ENCODE peak calls at places on chromosome 14, in five cellular contexts. X is astrocyte of the cerebellum; W is AG10803; E is LHCN-M2; Q is stimulated activated CD8-positive, alpha-beta memory T cell treated with anti-CD3 and anti-CD28 coated beads, Interleukin-4, amount 100 ng/mL, for 4 hours. B is an unnamed sample.

GRCh38 chr14:68522510-68523325 is 270.1 kb downstream of the ZFP36L1 start:
- DNase-seq in X (no peak), W (peak), E (peak), Q (no peak), B (peak)

GRCh38 chr14:79542121-79542520 is 669.2 kb downstream of the DIO2 start:
- DNase-seq in X (no peak), W (no peak), E (peak), Q (no peak), B (no peak)

GRCh38 chr14:101355284-101355683 is 206.0 kb upstream of the DIO3 start:
- DNase-seq in X (no peak), W (no peak), E (no peak), Q (no peak), B (no peak)

GRCh38 chr14:71433303-71433702 is 498.9 kb upstream of the RGS6 start:
- DNase-seq in X (no peak), W (no peak), E (no peak), Q (no peak), B (no peak)

GRCh38 chr14:62125793-62126192 is 363.6 kb downstream of the SNAPC1 start:
- DNase-seq in X (no peak), W (no peak), E (no peak), Q (no peak), B (no peak)

GRCh38 chr14:100546051-100546443 is 41.2 kb downstream of the BEGAIN start:
- DNase-seq in X (no peak), W (no peak), E (no peak), Q (no peak), B (no peak)

GRCh38 chr14:91545204-91545603 is 35.1 kb upstream of the PPP4R3A start:
- DNase-seq in X (no peak), W (no peak), E (no peak), Q (no peak), B (no peak)

GRCh38 chr14:31009836-31010618 is 15.4 kb upstream of the AP4S1 start:
- DNase-seq in X (no peak), W (no peak), E (no peak), Q (no peak), B (no peak)

GRCh38 chr14:100022772-100023451 is 42.3 kb upstream of the EVL start:
- DNase-seq in X (no peak), W (peak), E (peak), Q (no peak), B (peak)

GRCh38 chr14:97077253-97077653 is 280.1 kb downstream of the VRK1 start:
- DNase-seq in X (peak), W (peak), E (no peak), Q (no peak), B (peak)

GRCh38 chr14:50875359-50876090 is 3.7 kb downstream of the ABHD12B start:
- DNase-seq in X (peak), W (peak), E (peak), Q (no peak), B (no peak)

GRCh38 chr14:29311983-29312382 is 545.4 kb downstream of the FOXG1 start:
- DNase-seq in X (no peak), W (peak), E (peak), Q (no peak), B (peak)

GRCh38 chr14:33714527-33715222 is 236.2 kb downstream of the EGLN3 start:
- DNase-seq in X (no peak), W (peak), E (no peak), Q (no peak), B (peak)

GRCh38 chr14:24279301-24280186 is 8.1 kb upstream of the RABGGTA start:
- DNase-seq in X (no peak), W (no peak), E (peak), Q (no peak), B (no peak)

GRCh38 chr14:22547309-22547947 is 41.6 kb downstream of the DAD1 start:
- DNase-seq in X (no peak), W (peak), E (peak), Q (no peak), B (peak)

GRCh38 chr14:61213930-61214329 is 67.2 kb downstream of the TMEM30B start:
- DNase-seq in X (no peak), W (no peak), E (no peak), Q (no peak), B (no peak)

GRCh38 chr14:20347747-20348146 is 4.3 kb downstream of the PARP2 start:
- DNase-seq in X (no peak), W (no peak), E (no peak), Q (no peak), B (no peak)

GRCh38 chr14:91354979-91355685 is 62.5 kb downstream of the CCDC88C start:
- DNase-seq in X (no peak), W (no peak), E (no peak), Q (no peak), B (no peak)

GRCh38 chr14:89504602-89505320 is 87.7 kb upstream of the FOXN3 start:
- DNase-seq in X (peak), W (peak), E (peak), Q (no peak), B (peak)

GRCh38 chr14:77036484-77037337 is 8.2 kb upstream of the IRF2BPL start:
- DNase-seq in X (no peak), W (no peak), E (no peak), Q (no peak), B (no peak)

GRCh38 chr14:36086629-36087380 is 89.7 kb downstream of the PTCSC3 start:
- DNase-seq in X (no peak), W (peak), E (no peak), Q (no peak), B (peak)

GRCh38 chr14:31068235-31068634 is 42.1 kb upstream of the STRN3 start:
- DNase-seq in X (no peak), W (peak), E (no peak), Q (no peak), B (no peak)

GRCh38 chr14:26370118-26370517 is 227.7 kb downstream of the NOVA1 start:
- DNase-seq in X (peak), W (no peak), E (no peak), Q (no peak), B (no peak)

GRCh38 chr14:98963610-98964009 is 308.4 kb downstream of the BCL11B start:
- DNase-seq in X (no peak), W (no peak), E (no peak), Q (no peak), B (no peak)

GRCh38 chr14:69845787-69846186 is 33.4 kb upstream of the SMOC1 start:
- DNase-seq in X (no peak), W (no peak), E (no peak), Q (no peak), B (no peak)